ENCODE peak calls at places on chromosomes 13 and 19, in ten cellular contexts. U, O, J, R, X, W, I, A, T and F are unnamed samples.

GRCh38 chr13:41785402-41786142 is 175.3 kb downstream of the VWA8 start:
- DNase-seq in U (no peak), R (no peak), W (no peak), A (no peak), I (no peak), O (no peak), J (peak), T (no peak), X (no peak), F (no peak)

GRCh38 chr13:40969169-40969901 is 49.8 kb downstream of the ELF1 start:
- DNase-seq in O (no peak), X (no peak), I (no peak), A (no peak), W (no peak), T (no peak), J (no peak), U (no peak), R (no peak), F (no peak)

GRCh38 chr19:47848871-47849473 is 10.1 kb upstream of the TPRX2 start:
- DNase-seq in W (no peak), A (no peak), U (no peak), J (peak), R (no peak), X (no peak), O (no peak), I (no peak), T (peak), F (peak)

GRCh38 chr19:41269571-41269970 is 5.4 kb downstream of the HNRNPUL1 start:
- DNase-seq in R (no peak), T (no peak), J (no peak), O (no peak), W (no peak), I (no peak), A (no peak), X (no peak), U (no peak), F (no peak)

GRCh38 chr19:32324631-32325215 is 20.7 kb upstream of the ZNF507 start:
- DNase-seq in W (no peak), I (no peak), T (no peak), O (no peak), R (no peak), U (no peak), A (no peak), X (peak), J (peak), F (no peak)

GRCh38 chr13:108220042-108220441 is 1.9 kb downstream of the ABHD13 start:
- DNase-seq in A (peak), R (no peak), W (no peak), X (no peak), T (no peak), I (no peak), U (no peak), O (no peak), J (no peak), F (no peak)

GRCh38 chr19:38656171-38656981 is 8.9 kb downstream of the ACTN4 start:
- DNase-seq in J (peak), T (no peak), U (no peak), W (no peak), R (peak), O (no peak), I (no peak), X (peak), A (peak), F (peak)

GRCh38 chr13:51311957-51312520 is 27.5 kb upstream of the SERPINE3 start:
- DNase-seq in J (no peak), A (no peak), U (no peak), T (no peak), X (no peak), W (no peak), R (no peak), O (no peak), I (no peak), F (no peak)

GRCh38 chr19:58559275-58560006 is 1.0 kb upstream of the UBE2M start:
- DNase-seq in O (peak), A (peak), X (peak), I (peak), W (peak), J (peak), U (peak), R (peak), T (no peak), F (no peak)

GRCh38 chr13:92843549-92843948 is 383.1 kb upstream of the GPC6 start:
- DNase-seq in W (no peak), J (peak), A (peak), T (no peak), I (no peak), X (peak), R (peak), O (no peak), U (no peak), F (no peak)

GRCh38 chr13:30257433-30258099 is 49.8 kb downstream of the KATNAL1 start:
- DNase-seq in U (no peak), A (no peak), T (no peak), I (no peak), R (peak), J (no peak), O (no peak), W (no peak), X (peak), F (no peak)

GRCh38 chr13:101283782-101284181 is 132.5 kb downstream of the NALCN start:
- DNase-seq in A (no peak), O (no peak), J (no peak), T (no peak), X (no peak), R (no peak), W (no peak), U (no peak), I (no peak), F (no peak)

GRCh38 chr13:25648996-25649633 is 277.3 kb downstream of the ATP8A2 start:
- DNase-seq in J (no peak), W (no peak), U (no peak), T (no peak), I (no peak), O (no peak), X (no peak), A (no peak), R (no peak), F (no peak)

GRCh38 chr13:104301216-104301975 is 1235.2 kb upstream of the SLC10A2 start:
- DNase-seq in O (no peak), T (no peak), W (no peak), J (no peak), U (no peak), X (peak), I (no peak), R (peak), A (no peak), F (no peak)

GRCh38 chr13:106102776-106103175 is 432.7 kb downstream of the EFNB2 start:
- DNase-seq in A (no peak), T (no peak), U (no peak), O (no peak), I (no peak), R (no peak), W (no peak), J (no peak), X (no peak), F (no peak)

GRCh38 chr13:99659234-99659633 is 158.0 kb downstream of the TM9SF2 start:
- DNase-seq in U (no peak), T (no peak), W (no peak), R (no peak), I (no peak), O (no peak), A (no peak), X (no peak), J (no peak), F (no peak)

GRCh38 chr19:42693760-42694350 is 46.4 kb downstream of the PSG3 start:
- DNase-seq in O (no peak), U (no peak), W (no peak), R (peak), T (peak), X (peak), I (no peak), A (peak), J (peak), F (no peak)

GRCh38 chr13:106088094-106088493 is 447.4 kb downstream of the EFNB2 start:
- DNase-seq in J (no peak), W (no peak), R (peak), I (no peak), X (peak), O (no peak), A (no peak), U (no peak), T (no peak), F (no peak)

DNA sequence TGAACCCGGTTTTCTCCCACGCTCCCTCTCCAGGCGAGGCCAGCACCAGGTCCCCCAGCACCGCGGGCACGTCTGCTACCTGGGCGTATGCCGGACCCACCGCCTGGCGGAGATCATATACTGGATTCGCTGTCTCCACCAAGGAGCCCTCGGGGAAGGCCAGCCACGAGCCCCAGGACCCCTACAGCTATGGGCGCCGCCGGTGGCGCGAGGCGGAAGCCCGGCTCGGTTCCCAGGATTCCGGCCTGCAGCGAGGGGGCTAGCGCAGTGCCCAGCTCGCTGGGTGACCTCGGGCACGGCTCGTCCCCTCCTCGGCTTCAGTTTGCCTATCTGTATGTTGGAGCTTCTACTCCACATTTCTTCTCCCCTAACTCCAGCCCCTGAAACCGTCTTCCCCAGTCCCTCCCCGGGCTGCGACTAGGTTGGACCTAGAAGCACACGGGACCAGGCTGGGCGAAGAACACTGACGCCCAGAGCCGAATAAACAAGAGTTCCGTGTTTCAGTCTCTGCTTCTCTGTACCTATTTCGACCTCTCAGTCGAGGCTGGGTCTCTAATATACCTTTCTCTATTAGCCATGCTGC is 752 bp upstream of the CPT1C start:
- DNase-seq in R (no peak), U (no peak), O (no peak), J (no peak), A (no peak), I (no peak), W (no peak), T (no peak), X (no peak), F (no peak)
- H3K4me3 ChIP-seq in R (peak), U (peak), O (peak), J (no peak), A (peak), I (peak), W (peak), T (no peak), X (peak), F (peak)

DNA sequence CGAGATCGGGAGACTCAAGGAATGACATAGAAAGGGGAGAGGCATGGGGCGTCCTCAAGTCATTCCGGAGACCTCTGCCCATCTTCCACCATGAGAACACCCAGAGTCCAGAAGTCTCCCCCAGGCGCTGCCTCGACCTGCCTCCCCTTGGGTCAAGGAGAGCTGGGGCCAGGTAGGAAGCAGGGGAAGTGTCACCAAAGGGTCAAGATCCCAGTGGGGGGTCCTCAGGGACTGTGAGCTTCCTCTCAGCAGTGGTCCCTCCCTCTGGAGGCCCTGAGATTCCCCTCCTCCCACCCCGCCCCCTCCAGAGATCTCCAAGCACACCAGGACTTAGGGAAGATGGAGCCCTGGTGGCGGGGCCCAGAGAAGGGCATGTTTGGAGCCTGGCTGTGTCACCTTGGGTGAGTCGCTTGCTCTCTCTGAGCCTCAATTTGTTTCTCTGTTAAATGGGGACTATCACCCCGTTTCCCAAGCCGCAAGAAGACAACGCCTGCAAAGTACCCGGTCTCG is 919 bp downstream of the DACT3 start:
- DNase-seq in U (no peak), I (peak), X (no peak), A (no peak), O (peak), J (no peak), T (no peak), W (no peak), R (no peak), F (no peak)
- H3K27ac ChIP-seq in U (no peak), I (peak), X (peak), A (no peak), O (peak), J (no peak), T (no peak), W (peak), R (no peak), F (peak)

GRCh38 chr13:27926644-27927434 is 7.0 kb downstream of the PDX1 start:
- DNase-seq in A (no peak), T (no peak), J (no peak), R (no peak), O (no peak), X (no peak), U (no peak), W (no peak), I (no peak), F (no peak)

GRCh38 chr13:27928353-27928804 is 8.6 kb downstream of the PDX1 start:
- DNase-seq in T (no peak), W (no peak), A (no peak), R (no peak), U (no peak), X (no peak), I (no peak), O (no peak), J (no peak), F (no peak)

GRCh38 chr13:27928805-27929753 is 9.3 kb downstream of the PDX1 start:
- DNase-seq in O (no peak), A (no peak), X (no peak), J (no peak), T (no peak), U (no peak), W (no peak), R (no peak), I (no peak), F (no peak)

GRCh38 chr13:27929868-27930267 is 10.1 kb downstream of the PDX1 start:
- DNase-seq in U (no peak), O (no peak), J (no peak), R (no peak), T (no peak), I (no peak), W (no peak), A (no peak), X (no peak), F (no peak)

DNA sequence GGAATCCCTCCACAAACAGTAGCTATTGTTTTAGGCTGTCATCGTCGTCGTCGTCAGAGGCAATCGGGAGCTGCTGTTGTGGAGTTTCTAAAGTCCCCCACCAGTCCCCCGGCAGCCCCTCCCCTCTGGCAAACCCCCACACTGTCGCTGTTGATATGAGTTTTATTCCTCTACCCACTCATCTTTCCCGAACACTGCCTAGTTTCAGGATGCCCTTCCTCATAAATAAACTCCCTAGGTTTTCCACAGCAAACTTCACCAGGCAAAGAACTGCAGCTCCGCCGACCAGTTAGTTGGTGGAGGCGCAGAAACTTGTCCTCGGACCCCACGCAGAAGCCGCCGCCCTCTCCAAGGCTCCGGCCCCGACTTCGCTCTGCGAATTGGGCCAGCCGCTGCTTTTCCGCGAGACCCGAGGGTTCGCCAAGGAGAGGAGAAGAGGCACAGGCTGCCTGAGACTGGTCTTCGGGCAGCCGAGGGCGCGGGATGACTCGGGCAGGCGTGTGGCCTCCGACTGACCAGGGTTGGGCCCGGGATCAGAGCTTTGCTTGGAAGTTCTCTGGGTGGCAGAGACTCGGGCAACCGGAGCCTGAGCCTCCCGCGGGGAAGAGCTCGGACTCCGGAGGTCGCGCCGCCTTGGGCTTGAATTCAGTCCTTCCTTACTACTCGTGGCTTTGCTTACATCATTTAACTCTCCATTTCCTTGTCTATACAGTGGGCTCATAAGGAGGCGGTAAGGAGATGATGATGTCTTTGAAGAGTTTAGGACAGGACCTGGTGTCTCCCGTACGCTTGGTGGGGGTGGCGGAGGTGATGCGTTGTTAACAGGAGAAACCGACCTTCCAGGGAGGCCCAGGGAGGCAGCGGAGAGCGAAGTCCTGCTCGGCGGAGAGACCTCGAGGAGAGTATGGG is 7.9 kb downstream of the PDX1 start:
- DNase-seq in X (no peak), R (no peak), T (no peak), J (no peak), A (no peak), W (no peak), I (no peak), U (no peak), O (no peak), F (no peak)
- H3K4me3 ChIP-seq in X (no peak), R (no peak), T (no peak), J (no peak), A (no peak), W (no peak), I (no peak), U (no peak), O (no peak), F (no peak)

DNA sequence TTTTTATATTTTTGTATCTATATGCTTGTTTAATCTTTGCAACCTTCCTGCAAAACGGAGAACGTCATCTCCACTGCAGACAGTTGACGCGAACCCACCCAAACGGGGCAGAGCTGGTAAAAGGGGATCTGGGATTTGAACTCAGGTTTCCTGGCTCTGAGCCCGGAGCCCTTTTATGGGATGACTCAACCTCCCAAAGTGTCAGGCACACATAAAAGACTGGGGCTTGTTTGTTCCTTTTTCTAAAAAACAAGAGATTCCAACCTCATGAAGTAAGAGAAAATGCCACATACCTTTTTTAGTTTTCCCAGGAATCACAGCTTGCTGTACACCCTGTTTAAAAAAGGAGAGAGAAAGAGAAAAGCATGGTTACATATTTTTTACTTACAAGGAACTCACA is 78.9 kb downstream of the GADD45B start:
- DNase-seq in U (no peak), A (peak), R (peak), X (peak), T (no peak), O (no peak), I (peak), W (no peak), J (peak), F (no peak)
- H3K27ac ChIP-seq in U (no peak), A (peak), R (no peak), X (no peak), T (no peak), O (no peak), I (peak), W (no peak), J (peak), F (no peak)

GRCh38 chr13:76330216-76330615 is 556.0 kb downstream of the KCTD12 start:
- DNase-seq in O (no peak), R (no peak), T (no peak), X (no peak), W (no peak), J (no peak), U (no peak), A (no peak), I (no peak), F (no peak)
- H3K4me3 ChIP-seq in O (no peak), R (no peak), T (no peak), X (no peak), W (no peak), J (no peak), U (no peak), A (no peak), I (no peak), F (no peak)

DNA sequence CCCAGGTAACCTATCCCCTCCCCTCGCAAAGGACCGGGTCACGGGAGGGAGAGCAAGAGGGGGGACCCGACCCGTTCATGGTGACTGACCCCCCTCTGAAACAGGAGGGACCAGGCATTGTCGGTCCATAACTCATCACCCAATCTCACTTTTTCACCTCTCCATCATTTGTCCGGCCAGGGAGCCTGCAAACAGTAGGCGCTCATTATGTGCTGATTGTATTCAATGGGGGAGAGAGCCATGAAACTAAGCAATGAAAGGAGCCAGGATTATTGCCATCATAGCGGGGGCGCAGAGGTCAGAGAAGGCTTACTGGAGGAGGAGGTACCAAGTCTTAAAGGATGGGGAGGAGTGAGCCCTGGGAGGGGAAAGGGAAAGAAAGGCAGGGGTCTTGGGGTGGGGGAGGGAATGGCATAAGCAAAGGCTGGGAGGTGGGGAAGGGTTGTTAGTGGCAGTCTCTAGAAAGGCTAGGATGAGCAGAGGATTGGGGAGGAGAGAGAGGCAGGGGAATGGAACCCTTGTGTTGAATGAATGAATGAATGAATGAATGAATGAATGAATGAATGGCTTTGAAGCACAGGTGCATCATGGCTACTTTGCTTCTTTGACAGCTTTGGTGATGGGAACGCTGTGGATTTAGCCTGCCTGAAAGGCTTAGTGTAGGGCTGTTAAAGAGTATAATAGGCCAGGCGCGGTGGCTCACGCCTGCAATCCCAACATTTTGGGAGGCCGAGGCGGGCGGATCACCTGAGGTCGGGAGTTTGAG is 1.4 kb downstream of the SHFL start:
- DNase-seq in J (no peak), W (peak), T (no peak), U (no peak), A (no peak), X (no peak), R (no peak), I (no peak), O (no peak), F (no peak)
- H3K27ac ChIP-seq in J (no peak), W (no peak), T (no peak), U (no peak), A (no peak), X (no peak), R (no peak), I (peak), O (peak), F (peak)

GRCh38 chr13:113726961-113727411 is 32.0 kb upstream of the TMEM255B start:
- DNase-seq in W (no peak), I (no peak), X (peak), A (peak), O (peak), R (peak), T (no peak), J (no peak), U (no peak), F (no peak)
- H3K4me3 ChIP-seq in W (no peak), I (no peak), X (no peak), A (no peak), O (no peak), R (no peak), T (no peak), J (no peak), U (peak), F (peak)

GRCh38 chr19:17076539-17076919 is 952 bp downstream of the MYO9B start:
- DNase-seq in J (peak), I (no peak), W (no peak), U (no peak), T (no peak), X (no peak), R (no peak), O (no peak), A (peak), F (no peak)
- H3K27ac ChIP-seq in J (no peak), I (peak), W (peak), U (peak), T (no peak), X (peak), R (peak), O (no peak), A (peak), F (peak)